ENCODE peak calls at places on chromosome 15, in seven cellular contexts. C, Q, J, R, G, Z and L are unnamed samples.

GRCh38 chr15:39594056-39594763 is 13.3 kb downstream of the THBS1 start:
- DNase-seq in C (no peak), R (peak), Q (no peak), G (no peak), J (no peak), Z (peak), L (no peak)

GRCh38 chr15:29612096-29612495 is 210.2 kb downstream of the TJP1 start:
- DNase-seq in Z (peak), R (peak), J (no peak), C (no peak), G (peak), Q (no peak), L (no peak)

GRCh38 chr15:70266412-70267089 is 168.8 kb upstream of the TLE3 start:
- DNase-seq in R (peak), C (peak), Z (no peak), Q (no peak), G (no peak), J (no peak), L (peak)

GRCh38 chr15:25504307-25504706 is 65.5 kb upstream of the UBE3A start:
- DNase-seq in Z (peak), J (no peak), G (no peak), C (no peak), R (peak), Q (no peak), L (no peak)

GRCh38 chr15:52013151-52013791 is 5.7 kb upstream of the MAPK6 start:
- DNase-seq in C (no peak), G (no peak), J (no peak), R (peak), Q (peak), Z (peak), L (no peak)

GRCh38 chr15:52076889-52077781 is 35.4 kb downstream of the BCL2L10 start:
- DNase-seq in J (no peak), R (peak), Q (peak), Z (peak), C (no peak), G (no peak), L (no peak)

GRCh38 chr15:81400640-81401236 is 26.7 kb upstream of the TMC3 start:
- DNase-seq in C (no peak), R (peak), Z (peak), G (peak), J (peak), Q (peak), L (no peak)

GRCh38 chr15:85897207-85897817 is 102.6 kb upstream of the KLHL25 start:
- DNase-seq in J (no peak), Z (no peak), G (peak), C (no peak), R (no peak), Q (no peak), L (no peak)

GRCh38 chr15:82567661-82568060 is 27.4 kb upstream of the RPS17 start:
- DNase-seq in G (no peak), Q (no peak), R (no peak), C (no peak), J (no peak), Z (no peak), L (no peak)

GRCh38 chr15:78396976-78397375 is 41.0 kb upstream of the IREB2 start:
- DNase-seq in Q (no peak), J (no peak), G (peak), C (peak), Z (peak), R (peak), L (no peak)

GRCh38 chr15:101434032-101434920 is 55.2 kb downstream of the PCSK6 start:
- DNase-seq in C (no peak), G (no peak), Z (no peak), Q (no peak), J (no peak), R (no peak), L (no peak)